ENCODE peak calls at places on chromosome X, in five cellular contexts. R is cardiac muscle cell; O is activated CD4-positive, alpha-beta T cell treated with anti-CD3 and anti-CD28 coated beads, Interleukin-2, amount 50 U/mL, for 4 hours; I is posterior cingulate gyrus; S is NCI-H82. Q is an unnamed sample.

GRCh38 chrX:16212436-16212835 is 45.2 kb downstream of the MAGEB17 start:
- DNase-seq in I (no peak), S (peak; percentile 1), O (no peak), R (peak; percentile 36), Q (no peak)

GRCh38 chrX:119055650-119056049 is 17.1 kb upstream of the CT47C1 start:
- DNase-seq in S (no peak), I (no peak), O (no peak), R (peak; percentile 50), Q (no peak)

GRCh38 chrX:97876697-97877407 is 993.1 kb downstream of the RPA4 start:
- DNase-seq in R (no peak), S (no peak), O (no peak), I (no peak), Q (no peak)

GRCh38 chrX:20461576-20461975 is 194.9 kb upstream of the RPS6KA3 start:
- DNase-seq in I (no peak), O (no peak), S (no peak), R (no peak), Q (peak; percentile 55)

GRCh38 chrX:101958139-101958538 is 26.3 kb upstream of the ZMAT1 start:
- DNase-seq in O (no peak), I (no peak), R (no peak), S (no peak), Q (no peak)

GRCh38 chrX:39576081-39576701 is 521.6 kb downstream of the BCOR start:
- DNase-seq in I (peak; percentile 93), R (no peak), S (no peak), O (no peak), Q (no peak)

GRCh38 chrX:19177710-19178109 is 55.4 kb upstream of the ADGRG2 start:
- DNase-seq in S (no peak), R (no peak), I (no peak), O (no peak), Q (no peak)

GRCh38 chrX:40538391-40538790 is 42.4 kb upstream of the ATP6AP2 start:
- DNase-seq in R (no peak), I (no peak), S (no peak), O (no peak), Q (no peak)

GRCh38 chrX:18354369-18355329 is at the start of gene SCML2:
- DNase-seq in O (peak; percentile 8), R (peak; percentile 38), S (peak; percentile 65), I (no peak), Q (no peak)

GRCh38 chrX:125170459-125170858 is 149.2 kb upstream of the TEX13C start:
- DNase-seq in R (no peak), I (no peak), S (no peak), O (no peak), Q (no peak)

GRCh38 chrX:150990910-150991309 is 7.8 kb downstream of the HMGB3 start:
- DNase-seq in R (no peak), S (no peak), O (no peak), I (no peak), Q (no peak)

GRCh38 chrX:119477812-119478232 is 9.6 kb downstream of the SLC25A5 start:
- DNase-seq in O (no peak), I (no peak), S (peak; percentile 22), R (peak; percentile 91), Q (peak; percentile 74)

GRCh38 chrX:42755820-42756219 is 22.1 kb downstream of the PPP1R2C start:
- DNase-seq in R (peak; percentile 70), I (peak; percentile 84), O (no peak), S (no peak), Q (peak; percentile 17)

GRCh38 chrX:45517090-45517973 is 316.7 kb upstream of the DIPK2B start:
- DNase-seq in S (no peak), I (no peak), O (no peak), R (peak; percentile 47), Q (peak; percentile 59)

GRCh38 chrX:125742811-125743210 is 423.1 kb downstream of the TEX13C start:
- DNase-seq in O (no peak), S (no peak), I (no peak), R (no peak), Q (no peak)

GRCh38 chrX:118644378-118644777 is 83.0 kb upstream of the IL13RA1 start:
- DNase-seq in I (no peak), R (peak; percentile 51), S (peak; percentile 20), O (no peak), Q (peak; percentile 11)

GRCh38 chrX:12791253-12792228 is at the start of gene PRPS2:
- DNase-seq in R (peak; percentile 52), O (peak; percentile 72), I (peak; percentile 95), S (peak; percentile 81), Q (no peak)